ENCODE peak calls at places on chromosome 16, in six cellular contexts. X is esophagus squamous epithelium, E is OCI-LY7, T is cardiac fibroblast, P is A549, U is SK-N-SH. S is an unnamed sample.

GRCh38 chr16:55835578-55835977 is 2.7 kb upstream of the CES1 start:
- DNase-seq in X (no peak), U (peak), T (peak), P (peak), E (no peak), S (no peak)

GRCh38 chr16:13376174-13376573 is 474.8 kb downstream of the SHISA9 start:
- DNase-seq in X (no peak), E (no peak), T (no peak), U (no peak), P (no peak), S (no peak)

GRCh38 chr16:634996-635395 is 1.1 kb downstream of the METTL26 start:
- DNase-seq in T (no peak), U (no peak), P (no peak), E (no peak), X (no peak), S (no peak)

GRCh38 chr16:66517586-66518263 is 32.2 kb downstream of the TK2 start:
- DNase-seq in X (no peak), T (no peak), P (peak), E (no peak), U (no peak), S (no peak)

GRCh38 chr16:12503201-12503600 is 300.5 kb downstream of the CPPED1 start:
- DNase-seq in U (no peak), X (no peak), P (no peak), E (no peak), T (no peak), S (no peak)

GRCh38 chr16:88315543-88316105 is 67.1 kb upstream of the ZNF469 start:
- DNase-seq in E (no peak), X (no peak), U (no peak), P (peak), T (peak), S (no peak)

GRCh38 chr16:75931043-75931442 is 204.8 kb upstream of the CPHXL start:
- DNase-seq in E (no peak), U (no peak), T (peak), X (no peak), P (no peak), S (no peak)

GRCh38 chr16:61829631-61830030 is 206.6 kb downstream of the CDH8 start:
- DNase-seq in U (no peak), X (no peak), T (no peak), E (no peak), P (no peak), S (no peak)

GRCh38 chr16:11696266-11697012 is 28.2 kb downstream of the SNN start:
- DNase-seq in U (no peak), X (no peak), T (no peak), E (no peak), P (no peak), S (no peak)

GRCh38 chr16:23538919-23539278 is 18.3 kb downstream of the EARS2 start:
- DNase-seq in E (no peak), P (no peak), T (no peak), U (no peak), X (no peak), S (no peak)

GRCh38 chr16:1377406-1378010 is 25.8 kb downstream of the GNPTG start:
- DNase-seq in E (no peak), P (no peak), X (no peak), T (no peak), U (no peak), S (no peak)

GRCh38 chr16:67917140-67917851 is 14.4 kb downstream of the CTRL start:
- DNase-seq in U (no peak), T (peak), X (no peak), E (no peak), P (no peak), S (no peak)

GRCh38 chr16:11233727-11234376 is 22.2 kb downstream of the SOCS1 start:
- DNase-seq in P (no peak), X (no peak), U (no peak), E (peak), T (no peak), S (no peak)

GRCh38 chr16:57538235-57538711 is 1.9 kb upstream of the CCDC102A start:
- DNase-seq in T (no peak), U (no peak), E (no peak), P (no peak), X (no peak), S (peak)

GRCh38 chr16:31874354-31875111 is 926 bp downstream of the ZNF267 start:
- DNase-seq in U (peak), X (no peak), E (peak), T (peak), P (peak), S (peak)

GRCh38 chr16:23999663-24000062 is 163.9 kb downstream of the PRKCB start:
- DNase-seq in E (no peak), X (no peak), U (no peak), T (no peak), P (no peak), S (peak)

GRCh38 chr16:87831421-87832136 is 37.7 kb downstream of the SLC7A5 start:
- DNase-seq in P (peak), E (no peak), X (no peak), T (no peak), U (no peak), S (no peak)

GRCh38 chr16:84737192-84737591 is 37.4 kb downstream of the USP10 start:
- DNase-seq in U (no peak), P (no peak), E (no peak), X (no peak), T (no peak), S (no peak)

GRCh38 chr16:84737658-84738057 is 37.9 kb downstream of the USP10 start:
- DNase-seq in X (no peak), U (no peak), E (no peak), P (no peak), T (no peak), S (no peak)

GRCh38 chr16:84732674-84733352 is 33.0 kb downstream of the USP10 start:
- DNase-seq in T (no peak), P (peak), U (no peak), X (no peak), E (no peak), S (peak)

GRCh38 chr16:84738255-84739038 is 38.6 kb downstream of the USP10 start:
- DNase-seq in E (peak), U (peak), T (peak), P (peak), X (no peak), S (peak)

DNA sequence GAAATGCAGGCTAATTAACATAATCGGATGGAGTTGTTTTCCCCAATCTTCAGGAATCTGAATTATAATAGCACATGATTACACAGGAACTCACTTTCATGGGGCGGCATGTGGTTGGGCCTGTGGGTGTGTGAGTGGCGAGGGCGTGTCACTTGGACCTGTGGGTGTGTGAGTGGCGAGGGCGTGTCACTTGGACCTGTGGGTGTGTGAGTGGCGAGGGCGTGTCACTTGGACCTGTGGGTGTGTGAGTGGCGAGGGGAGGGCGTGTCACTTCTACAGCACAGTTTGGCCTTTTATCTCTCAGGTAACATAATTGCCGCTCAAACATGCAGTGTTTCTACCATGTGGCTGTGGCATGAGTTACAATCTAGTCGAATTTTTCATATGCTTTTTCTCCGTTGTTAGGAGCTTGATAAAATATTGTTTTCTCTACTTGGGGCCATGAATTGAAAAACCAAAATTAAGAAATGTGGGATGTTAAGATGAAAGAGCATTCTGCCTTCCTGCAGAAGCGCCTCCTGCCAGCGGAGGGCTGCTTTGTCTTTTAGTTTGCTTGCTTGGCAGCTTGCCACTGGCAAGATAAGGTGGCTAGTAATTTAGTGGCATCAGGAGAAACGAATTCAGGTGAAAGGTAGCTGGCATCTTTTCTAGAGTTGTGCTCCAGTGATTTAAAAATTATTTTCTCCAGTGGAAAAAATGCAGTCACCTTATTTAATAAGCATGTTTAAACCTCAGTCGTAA is 36.2 kb downstream of the USP10 start:
- DNase-seq in U (peak), X (no peak), T (peak), P (no peak), E (no peak), S (no peak)
- H3K4me3 ChIP-seq in U (no peak), X (no peak), T (no peak), P (no peak), E (no peak), S (no peak)

GRCh38 chr16:49441366-49441780 is 67.8 kb downstream of the C16orf78 start:
- DNase-seq in X (no peak), U (peak), E (peak), T (peak), P (no peak), S (peak)
- TF ChIP-seq CTCF in X (peak), U (no peak), E (peak), T (no peak), P (no peak), S (peak)

GRCh38 chr16:30351001-30351441 is 4.1 kb downstream of the CD2BP2 start:
- DNase-seq in X (no peak), T (no peak), E (peak), U (no peak), P (no peak), S (no peak)

GRCh38 chr16:30348929-30349328 is 6.2 kb downstream of the CD2BP2 start:
- DNase-seq in E (peak), U (no peak), X (no peak), P (no peak), T (no peak), S (no peak)

GRCh38 chr16:30350134-30350871 is 4.8 kb downstream of the CD2BP2 start:
- DNase-seq in E (peak), P (no peak), U (no peak), X (no peak), T (no peak), S (peak)

GRCh38 chr16:30348113-30348512 is 7.0 kb downstream of the CD2BP2 start:
- DNase-seq in U (no peak), T (no peak), X (no peak), P (no peak), E (no peak), S (no peak)

DNA sequence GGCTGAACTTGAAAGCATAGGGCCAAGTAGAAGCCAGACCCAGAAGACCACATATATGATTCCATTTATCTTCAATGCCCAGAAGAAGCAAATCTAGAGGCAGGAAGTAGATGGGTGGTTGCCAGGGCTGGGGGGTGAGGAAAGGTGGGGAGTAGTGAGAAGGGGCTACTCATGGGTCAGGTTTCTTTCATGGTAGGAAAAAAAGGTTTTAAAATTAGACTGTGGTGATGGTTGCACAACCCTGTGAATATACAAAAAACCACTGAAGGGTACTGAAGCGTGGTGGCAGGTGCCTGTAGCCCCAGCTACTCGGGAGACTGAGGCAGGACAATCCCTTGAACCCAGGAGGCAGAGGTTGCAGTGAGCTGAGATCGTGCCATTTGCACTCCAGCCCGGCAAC is 5.4 kb downstream of the CD2BP2 start:
- DNase-seq in P (no peak), E (peak), X (no peak), U (no peak), T (no peak), S (peak)
- H3K4me3 ChIP-seq in P (no peak), E (peak), X (no peak), U (no peak), T (no peak), S (no peak)

GRCh38 chr16:72530434-72530833 is 358.5 kb upstream of the PMFBP1 start:
- DNase-seq in E (no peak), P (peak), X (no peak), U (no peak), T (peak), S (peak)
- TF ChIP-seq CTCF in E (no peak), P (peak), X (no peak), U (peak), T (peak), S (peak)

S was measured in GM12865.